ENCODE peak calls at places on chromosomes 2 and 18, in seven cellular contexts. One of them, this sample, is unnamed.

GRCh38 chr2:235332240-235332890 is 161.5 kb upstream of the AGAP1 start:
- DNase-seq in activated CD8-positive, alpha-beta memory T cell treated with anti-CD3 and anti-CD28 coated beads, Interleukin-2, amount 10 ng/mL, durations not matched to agents 7 days and 5 days: no peak
- DNase-seq in Caki2: no peak
- DNase-seq in activated naive CD4-positive, alpha-beta T cell: no peak
- DNase-seq in left ventricle myocardium superior: no peak
- DNase-seq in DMS153: no peak
- DNase-seq in right cardiac atrium: no peak
- DNase-seq in this sample: no peak

GRCh38 chr18:56257215-56257614 is 381.2 kb downstream of the TXNL1 start:
- DNase-seq in activated CD8-positive, alpha-beta memory T cell treated with anti-CD3 and anti-CD28 coated beads, Interleukin-2, amount 10 ng/mL, durations not matched to agents 7 days and 5 days: no peak
- DNase-seq in Caki2: peak; percentile 53
- DNase-seq in activated naive CD4-positive, alpha-beta T cell: no peak
- DNase-seq in left ventricle myocardium superior: no peak
- DNase-seq in DMS153: no peak
- DNase-seq in right cardiac atrium: no peak
- DNase-seq in this sample: peak; percentile 69

GRCh38 chr18:48719388-48719787 is 180.6 kb downstream of the CTIF start:
- DNase-seq in activated CD8-positive, alpha-beta memory T cell treated with anti-CD3 and anti-CD28 coated beads, Interleukin-2, amount 10 ng/mL, durations not matched to agents 7 days and 5 days: no peak
- DNase-seq in Caki2: no peak
- DNase-seq in activated naive CD4-positive, alpha-beta T cell: no peak
- DNase-seq in left ventricle myocardium superior: no peak
- DNase-seq in DMS153: no peak
- DNase-seq in right cardiac atrium: no peak
- DNase-seq in this sample: no peak

GRCh38 chr2:94872676-94873361 is 1.6 kb downstream of the TEKT4 start:
- DNase-seq in activated CD8-positive, alpha-beta memory T cell treated with anti-CD3 and anti-CD28 coated beads, Interleukin-2, amount 10 ng/mL, durations not matched to agents 7 days and 5 days: peak; percentile 26
- DNase-seq in Caki2: no peak
- DNase-seq in activated naive CD4-positive, alpha-beta T cell: no peak
- DNase-seq in left ventricle myocardium superior: no peak
- DNase-seq in DMS153: no peak
- DNase-seq in right cardiac atrium: no peak
- DNase-seq in this sample: no peak

GRCh38 chr18:24982831-24983230 is 369.1 kb downstream of the ZNF521 start:
- DNase-seq in activated CD8-positive, alpha-beta memory T cell treated with anti-CD3 and anti-CD28 coated beads, Interleukin-2, amount 10 ng/mL, durations not matched to agents 7 days and 5 days: no peak
- DNase-seq in Caki2: no peak
- DNase-seq in activated naive CD4-positive, alpha-beta T cell: no peak
- DNase-seq in left ventricle myocardium superior: no peak
- DNase-seq in DMS153: no peak
- DNase-seq in right cardiac atrium: no peak
- DNase-seq in this sample: no peak

GRCh38 chr2:128557841-128558241 is 239.2 kb upstream of the HS6ST1 start:
- DNase-seq in activated CD8-positive, alpha-beta memory T cell treated with anti-CD3 and anti-CD28 coated beads, Interleukin-2, amount 10 ng/mL, durations not matched to agents 7 days and 5 days: no peak
- DNase-seq in Caki2: no peak
- DNase-seq in activated naive CD4-positive, alpha-beta T cell: no peak
- DNase-seq in left ventricle myocardium superior: no peak
- DNase-seq in DMS153: no peak
- DNase-seq in right cardiac atrium: no peak
- DNase-seq in this sample: no peak

GRCh38 chr2:229686122-229686919 is 28.0 kb downstream of the DNER start:
- DNase-seq in activated CD8-positive, alpha-beta memory T cell treated with anti-CD3 and anti-CD28 coated beads, Interleukin-2, amount 10 ng/mL, durations not matched to agents 7 days and 5 days: no peak
- DNase-seq in Caki2: no peak
- DNase-seq in activated naive CD4-positive, alpha-beta T cell: no peak
- DNase-seq in left ventricle myocardium superior: no peak
- DNase-seq in DMS153: peak; percentile 71
- DNase-seq in right cardiac atrium: no peak
- DNase-seq in this sample: no peak

GRCh38 chr2:112846056-112846455 is 9.5 kb upstream of the IL1B start:
- DNase-seq in activated CD8-positive, alpha-beta memory T cell treated with anti-CD3 and anti-CD28 coated beads, Interleukin-2, amount 10 ng/mL, durations not matched to agents 7 days and 5 days: no peak
- DNase-seq in Caki2: no peak
- DNase-seq in activated naive CD4-positive, alpha-beta T cell: no peak
- DNase-seq in left ventricle myocardium superior: no peak
- DNase-seq in DMS153: no peak
- DNase-seq in right cardiac atrium: no peak
- DNase-seq in this sample: no peak

GRCh38 chr18:26267350-26267749 is 41.1 kb downstream of the TAF4B start:
- DNase-seq in activated CD8-positive, alpha-beta memory T cell treated with anti-CD3 and anti-CD28 coated beads, Interleukin-2, amount 10 ng/mL, durations not matched to agents 7 days and 5 days: no peak
- DNase-seq in Caki2: no peak
- DNase-seq in activated naive CD4-positive, alpha-beta T cell: no peak
- DNase-seq in left ventricle myocardium superior: no peak
- DNase-seq in DMS153: no peak
- DNase-seq in right cardiac atrium: no peak
- DNase-seq in this sample: no peak

GRCh38 chr2:84924173-84925106 is 19.0 kb downstream of the TMSB10 start:
- DNase-seq in activated CD8-positive, alpha-beta memory T cell treated with anti-CD3 and anti-CD28 coated beads, Interleukin-2, amount 10 ng/mL, durations not matched to agents 7 days and 5 days: peak; percentile 88
- DNase-seq in Caki2: peak; percentile 97
- DNase-seq in activated naive CD4-positive, alpha-beta T cell: no peak
- DNase-seq in left ventricle myocardium superior: no peak
- DNase-seq in DMS153: no peak
- DNase-seq in right cardiac atrium: peak; percentile 71
- DNase-seq in this sample: peak; percentile 99

GRCh38 chr2:219308142-219309093 is 783 bp downstream of the PTPRN start:
- DNase-seq in activated CD8-positive, alpha-beta memory T cell treated with anti-CD3 and anti-CD28 coated beads, Interleukin-2, amount 10 ng/mL, durations not matched to agents 7 days and 5 days: peak; percentile 79
- DNase-seq in Caki2: peak; percentile 76
- DNase-seq in activated naive CD4-positive, alpha-beta T cell: peak; percentile 42
- DNase-seq in left ventricle myocardium superior: peak; percentile 83
- DNase-seq in DMS153: peak; percentile 27
- DNase-seq in right cardiac atrium: peak; percentile 65
- DNase-seq in this sample: peak; percentile 77

GRCh38 chr2:238510911-238511613 is 84.3 kb downstream of the ASB1 start:
- DNase-seq in activated CD8-positive, alpha-beta memory T cell treated with anti-CD3 and anti-CD28 coated beads, Interleukin-2, amount 10 ng/mL, durations not matched to agents 7 days and 5 days: no peak
- DNase-seq in Caki2: no peak
- DNase-seq in activated naive CD4-positive, alpha-beta T cell: no peak
- DNase-seq in left ventricle myocardium superior: no peak
- DNase-seq in DMS153: no peak
- DNase-seq in right cardiac atrium: no peak
- DNase-seq in this sample: no peak

GRCh38 chr2:159034728-159035127 is 66.3 kb downstream of the TANC1 start:
- DNase-seq in activated CD8-positive, alpha-beta memory T cell treated with anti-CD3 and anti-CD28 coated beads, Interleukin-2, amount 10 ng/mL, durations not matched to agents 7 days and 5 days: no peak
- DNase-seq in Caki2: no peak
- DNase-seq in activated naive CD4-positive, alpha-beta T cell: no peak
- DNase-seq in left ventricle myocardium superior: no peak
- DNase-seq in DMS153: no peak
- DNase-seq in right cardiac atrium: no peak
- DNase-seq in this sample: no peak

GRCh38 chr18:50749945-50750344 is 69.9 kb downstream of the MRO start:
- DNase-seq in activated CD8-positive, alpha-beta memory T cell treated with anti-CD3 and anti-CD28 coated beads, Interleukin-2, amount 10 ng/mL, durations not matched to agents 7 days and 5 days: no peak
- DNase-seq in Caki2: no peak
- DNase-seq in activated naive CD4-positive, alpha-beta T cell: no peak
- DNase-seq in left ventricle myocardium superior: no peak
- DNase-seq in DMS153: no peak
- DNase-seq in right cardiac atrium: no peak
- DNase-seq in this sample: no peak

GRCh38 chr2:30031184-30031583 is 109.8 kb upstream of the ALK start:
- DNase-seq in activated CD8-positive, alpha-beta memory T cell treated with anti-CD3 and anti-CD28 coated beads, Interleukin-2, amount 10 ng/mL, durations not matched to agents 7 days and 5 days: no peak
- DNase-seq in Caki2: no peak
- DNase-seq in activated naive CD4-positive, alpha-beta T cell: no peak
- DNase-seq in left ventricle myocardium superior: no peak
- DNase-seq in DMS153: no peak
- DNase-seq in right cardiac atrium: no peak
- DNase-seq in this sample: no peak

GRCh38 chr2:168454737-168455691 is 1.1 kb upstream of the CERS6 start:
- DNase-seq in activated CD8-positive, alpha-beta memory T cell treated with anti-CD3 and anti-CD28 coated beads, Interleukin-2, amount 10 ng/mL, durations not matched to agents 7 days and 5 days: no peak
- DNase-seq in Caki2: peak; percentile 12
- DNase-seq in activated naive CD4-positive, alpha-beta T cell: no peak
- DNase-seq in left ventricle myocardium superior: no peak
- DNase-seq in DMS153: no peak
- DNase-seq in right cardiac atrium: no peak
- DNase-seq in this sample: no peak

GRCh38 chr2:174812037-174812436 is 47.8 kb upstream of the CHRNA1 start:
- DNase-seq in activated CD8-positive, alpha-beta memory T cell treated with anti-CD3 and anti-CD28 coated beads, Interleukin-2, amount 10 ng/mL, durations not matched to agents 7 days and 5 days: no peak
- DNase-seq in Caki2: no peak
- DNase-seq in activated naive CD4-positive, alpha-beta T cell: no peak
- DNase-seq in left ventricle myocardium superior: no peak
- DNase-seq in DMS153: no peak
- DNase-seq in right cardiac atrium: no peak
- DNase-seq in this sample: no peak

GRCh38 chr2:238024986-238025385 is 35.8 kb upstream of the SCLY start:
- DNase-seq in activated CD8-positive, alpha-beta memory T cell treated with anti-CD3 and anti-CD28 coated beads, Interleukin-2, amount 10 ng/mL, durations not matched to agents 7 days and 5 days: peak; percentile 61
- DNase-seq in Caki2: no peak
- DNase-seq in activated naive CD4-positive, alpha-beta T cell: no peak
- DNase-seq in left ventricle myocardium superior: no peak
- DNase-seq in DMS153: no peak
- DNase-seq in right cardiac atrium: no peak
- DNase-seq in this sample: no peak

GRCh38 chr2:163123526-163123925 is 285.0 kb upstream of the KCNH7 start:
- DNase-seq in activated CD8-positive, alpha-beta memory T cell treated with anti-CD3 and anti-CD28 coated beads, Interleukin-2, amount 10 ng/mL, durations not matched to agents 7 days and 5 days: no peak
- DNase-seq in Caki2: no peak
- DNase-seq in activated naive CD4-positive, alpha-beta T cell: no peak
- DNase-seq in left ventricle myocardium superior: no peak
- DNase-seq in DMS153: no peak
- DNase-seq in right cardiac atrium: no peak
- DNase-seq in this sample: no peak

GRCh38 chr2:12787891-12788783 is 71.4 kb downstream of the TRIB2 start:
- DNase-seq in activated CD8-positive, alpha-beta memory T cell treated with anti-CD3 and anti-CD28 coated beads, Interleukin-2, amount 10 ng/mL, durations not matched to agents 7 days and 5 days: no peak
- DNase-seq in Caki2: no peak
- DNase-seq in activated naive CD4-positive, alpha-beta T cell: no peak
- DNase-seq in left ventricle myocardium superior: no peak
- DNase-seq in DMS153: no peak
- DNase-seq in right cardiac atrium: no peak
- DNase-seq in this sample: peak; percentile 57

GRCh38 chr2:186590538-186591441 is 934 bp downstream of the ITGAV start:
- DNase-seq in activated CD8-positive, alpha-beta memory T cell treated with anti-CD3 and anti-CD28 coated beads, Interleukin-2, amount 10 ng/mL, durations not matched to agents 7 days and 5 days: peak; percentile 45
- DNase-seq in Caki2: peak; percentile 67
- DNase-seq in activated naive CD4-positive, alpha-beta T cell: no peak
- DNase-seq in left ventricle myocardium superior: no peak
- DNase-seq in DMS153: no peak
- DNase-seq in right cardiac atrium: no peak
- DNase-seq in this sample: peak; percentile 71

GRCh38 chr2:200449149-200449548 is 60.7 kb downstream of the KCTD18 start:
- DNase-seq in activated CD8-positive, alpha-beta memory T cell treated with anti-CD3 and anti-CD28 coated beads, Interleukin-2, amount 10 ng/mL, durations not matched to agents 7 days and 5 days: no peak
- DNase-seq in Caki2: no peak
- DNase-seq in activated naive CD4-positive, alpha-beta T cell: no peak
- DNase-seq in left ventricle myocardium superior: no peak
- DNase-seq in DMS153: no peak
- DNase-seq in right cardiac atrium: no peak
- DNase-seq in this sample: no peak

This sample was measured in A172.